ENCODE peak calls at places on chromosomes 11 and 22, in nine cellular contexts. O is spleen; B is cardiac muscle cell; Q is body of pancreas; Y is heart left ventricle; R is CD8-positive, alpha-beta T cell; E is Peyer's patch; X is stomach; M is MM.1S. L is an unnamed sample. For H3K27me3 and H3K4me1, the result is how much of the 10 kb centered on the place peaks cover.

GRCh38 chr11:117180020-117180419 is 1.5 kb downstream of the SIDT2 start:
- DNase-seq in O (no peak), B (peak), Q (no peak), Y (no peak), R (no peak), E (peak), X (peak), M (no peak), L (no peak)

GRCh38 chr22:31296258-31296657 is 4.0 kb upstream of the PIK3IP1 start:
- DNase-seq in O (no peak), B (peak), Q (no peak), Y (no peak), R (no peak), E (no peak), X (no peak), M (no peak), L (no peak)

GRCh38 chr11:128865490-128865889 is 1.6 kb downstream of the KCNJ1 start:
- DNase-seq in O (no peak), B (no peak), Q (no peak), Y (no peak), R (no peak), E (no peak), X (no peak), M (no peak), L (no peak)

GRCh38 chr11:12745787-12746186 is 71.6 kb downstream of the TEAD1 start:
- DNase-seq in O (no peak), B (no peak), Q (no peak), Y (no peak), R (no peak), E (no peak), X (no peak), M (no peak), L (no peak)

GRCh38 chr22:48807155-48807554 is 1020.5 kb downstream of the BRD1 start:
- DNase-seq in O (peak), B (no peak), Q (no peak), Y (no peak), R (no peak), E (no peak), X (no peak), M (no peak), L (no peak)

GRCh38 chr22:40107244-40107643 is 70.5 kb upstream of the TNRC6B start:
- DNase-seq in O (no peak), B (no peak), Q (no peak), Y (no peak), R (no peak), E (no peak), X (no peak), M (peak), L (no peak)

GRCh38 chr11:22666320-22666699 is at the start of gene GAS2:
- DNase-seq in O (no peak), B (peak), Q (no peak), Y (no peak), R (no peak), E (no peak), X (no peak), M (no peak), L (no peak)

GRCh38 chr22:31192513-31192912 is 19.6 kb upstream of the LIMK2 start:
- DNase-seq in O (no peak), B (peak), Q (no peak), Y (no peak), R (no peak), E (no peak), X (no peak), M (no peak), L (no peak)

GRCh38 chr11:60869451-60869825 is 2.1 kb downstream of the ZP1 start:
- DNase-seq in O (peak), B (no peak), Q (no peak), Y (no peak), R (no peak), E (no peak), X (peak), M (no peak), L (no peak)

GRCh38 chr11:125974284-125974683 is 28.4 kb downstream of the VSIG10L2 start:
- DNase-seq in O (no peak), B (no peak), Q (no peak), Y (no peak), R (no peak), E (no peak), X (no peak), M (no peak), L (no peak)

GRCh38 chr11:131884461-131885073 is 514.2 kb downstream of the NTM start:
- DNase-seq in O (no peak), B (no peak), Q (no peak), Y (no peak), R (no peak), E (no peak), X (no peak), M (no peak), L (no peak)

GRCh38 chr11:75140269-75141138 is 10.4 kb upstream of the SLCO2B1 start:
- DNase-seq in O (peak), B (peak), Q (peak), Y (peak), R (peak), E (peak), X (peak), M (peak), L (peak)

GRCh38 chr22:40819741-40820140 is 595 bp upstream of the SLC25A17 start:
- DNase-seq in O (no peak), B (peak), Q (no peak), Y (no peak), R (no peak), E (no peak), X (no peak), M (peak), L (no peak)

GRCh38 chr11:63343130-63343529 is 26.5 kb upstream of the SLC22A9 start:
- DNase-seq in O (no peak), B (no peak), Q (no peak), Y (no peak), R (no peak), E (no peak), X (no peak), M (no peak), L (no peak)

GRCh38 chr22:17774928-17775675 is 833 bp upstream of the BID start:
- DNase-seq in O (no peak), B (no peak), Q (no peak), Y (peak), R (no peak), E (no peak), X (no peak), M (no peak), L (no peak)

GRCh38 chr11:61505640-61506155 is 2.9 kb upstream of the LRRC10B start:
- DNase-seq in O (no peak), B (no peak), Q (no peak), Y (no peak), R (no peak), E (no peak), X (no peak), M (no peak), L (no peak)

GRCh38 chr11:69671734-69672465 is 3.3 kb downstream of the LTO1 start:
- DNase-seq in O (peak), B (no peak), Q (no peak), Y (no peak), R (no peak), E (no peak), X (no peak), M (no peak), L (no peak)

GRCh38 chr11:61639816-61640443 is 40.3 kb upstream of the DAGLA start:
- DNase-seq in O (no peak), B (peak), Q (no peak), Y (no peak), R (no peak), E (no peak), X (no peak), M (no peak), L (no peak)

GRCh38 chr11:77082838-77083552 is 16.2 kb downstream of the CAPN5 start:
- DNase-seq in O (peak), B (peak), Q (peak), Y (peak), R (peak), E (peak), X (peak), M (no peak), L (peak)

GRCh38 chr11:37857726-37858125 is 1259.7 kb upstream of the RAG2 start:
- DNase-seq in O (no peak), B (no peak), Q (no peak), Y (no peak), R (no peak), E (no peak), X (no peak), M (no peak), L (no peak)

GRCh38 chr11:394858-395655 is 1.0 kb downstream of the PKP3 start:
- DNase-seq in O (no peak), B (no peak), Q (no peak), Y (no peak), R (no peak), E (no peak), X (no peak), M (no peak), L (no peak)

GRCh38 chr11:87292598-87292997 is 254.9 kb downstream of the TMEM135 start:
- DNase-seq in O (no peak), B (no peak), Q (no peak), Y (no peak), R (no peak), E (no peak), X (no peak), M (no peak), L (no peak)

GRCh38 chr11:68767672-68768071 is 16.4 kb upstream of the TESMIN start:
- DNase-seq in O (no peak), B (no peak), Q (no peak), Y (no peak), R (no peak), E (no peak), X (no peak), M (no peak), L (peak)

GRCh38 chr22:44210721-44211120 is 30.0 kb downstream of the PARVG start:
- DNase-seq in O (no peak), B (peak), Q (no peak), Y (no peak), R (no peak), E (no peak), X (no peak), M (no peak), L (no peak)

GRCh38 chr11:117171007-117171647 is 7.4 kb upstream of the SIDT2 start:
- DNase-seq in O (no peak), B (no peak), Q (no peak), Y (no peak), R (no peak), E (no peak), X (peak), M (no peak), L (no peak)

GRCh38 chr11:130308059-130308458 is 6.7 kb downstream of the ZBTB44 start:
- DNase-seq in O (no peak), B (no peak), Q (no peak), Y (no peak), R (no peak), E (no peak), X (no peak), M (no peak), L (no peak)

GRCh38 chr11:7901319-7901854 is 29.7 kb downstream of the OR10A6 start:
- DNase-seq in O (no peak), B (no peak), Q (no peak), Y (no peak), R (no peak), E (no peak), X (no peak), M (no peak), L (no peak)

GRCh38 chr22:22941831-22942510 is 54.4 kb downstream of the IGLL5 start:
- DNase-seq in O (peak), B (no peak), Q (no peak), Y (peak), R (no peak), E (peak), X (peak), M (no peak), L (peak)

GRCh38 chr11:71931245-71931602 is 2.4 kb downstream of the RNF121 start:
- DNase-seq in O (no peak), B (no peak), Q (no peak), Y (no peak), R (no peak), E (no peak), X (no peak), M (no peak), L (no peak)

GRCh38 chr11:19101803-19102520 is 15.0 kb upstream of the ZDHHC13 start:
- DNase-seq in O (no peak), B (no peak), Q (no peak), Y (no peak), R (no peak), E (no peak), X (no peak), M (no peak), L (no peak)

GRCh38 chr11:67002297-67002913 is 20.5 kb upstream of the SYT12 start:
- DNase-seq in O (no peak), B (no peak), Q (no peak), Y (no peak), R (no peak), E (no peak), X (no peak), M (no peak), L (no peak)

GRCh38 chr11:78731008-78731407 is 156.3 kb upstream of the NARS2 start:
- DNase-seq in O (no peak), B (peak), Q (no peak), Y (no peak), R (no peak), E (no peak), X (no peak), M (no peak), L (no peak)

GRCh38 chr11:117822522-117823033 is 2.0 kb downstream of the FXYD2 start:
- DNase-seq in O (peak), B (no peak), Q (peak), Y (no peak), R (no peak), E (no peak), X (no peak), M (no peak), L (peak)

GRCh38 chr11:31817054-31817620 is 6.0 kb upstream of the PAX6 start:
- DNase-seq in O (peak), B (no peak), Q (no peak), Y (no peak), R (no peak), E (no peak), X (no peak), M (no peak), L (no peak)

GRCh38 chr11:46947399-46948077 is 11.0 kb downstream of the CSTPP1 start:
- DNase-seq in O (no peak), B (no peak), Q (peak), Y (no peak), R (no peak), E (no peak), X (no peak), M (no peak), L (peak)

DNA sequence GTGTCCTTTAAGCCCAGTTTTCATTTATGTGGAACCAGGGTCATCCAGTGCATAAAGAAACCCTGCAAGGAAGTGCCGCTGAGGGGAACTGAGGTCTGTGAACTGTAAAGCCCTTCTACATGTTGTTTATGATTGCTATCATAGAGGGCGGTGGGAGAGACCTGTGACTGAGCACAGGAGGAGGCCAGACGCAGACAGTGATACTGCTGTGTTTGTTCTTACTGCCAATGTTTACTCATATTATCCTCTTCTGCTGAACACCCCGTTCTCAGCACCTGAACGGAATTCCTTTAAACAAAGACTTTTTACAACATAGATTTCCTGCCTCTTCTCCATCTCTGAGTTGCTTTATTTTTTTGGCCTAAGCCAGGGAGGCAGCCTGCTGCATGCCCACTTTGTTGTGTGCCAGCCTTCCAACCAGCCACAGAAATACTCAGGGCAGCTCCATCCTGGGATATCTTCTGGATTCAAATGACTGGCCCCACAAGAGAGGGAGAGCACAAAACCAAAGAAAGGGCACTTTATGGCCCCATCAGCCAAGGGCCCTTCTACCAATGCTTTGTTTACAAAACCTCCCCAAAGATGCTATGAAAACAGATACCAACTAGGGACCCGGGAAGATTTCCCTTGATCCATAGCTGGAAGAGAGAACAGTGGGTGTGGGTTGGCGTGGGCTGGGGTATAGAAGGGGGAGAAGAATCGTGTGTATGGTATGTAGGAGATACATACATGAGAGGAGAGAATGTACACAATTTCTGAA is 1.1 kb upstream of the GALNT18 start:
- DNase-seq in O (no peak), B (no peak), Q (no peak), Y (no peak), R (no peak), E (no peak), X (no peak), M (no peak), L (peak)
- H3K27me3 ChIP-seq in O (under half), B (half or more), Q (under half), Y (under half), R (under half), E (under half), X (under half), M (under half), L (under half)

GRCh38 chr11:92325416-92325815 is 100.8 kb downstream of the FAT3 start:
- DNase-seq in O (no peak), B (no peak), Q (no peak), Y (no peak), R (no peak), E (no peak), X (no peak), M (no peak), L (no peak)

GRCh38 chr11:92330114-92330513 is 105.5 kb downstream of the FAT3 start:
- DNase-seq in O (no peak), B (no peak), Q (no peak), Y (no peak), R (no peak), E (no peak), X (no peak), M (no peak), L (no peak)

GRCh38 chr11:92329644-92330043 is 105.0 kb downstream of the FAT3 start:
- DNase-seq in O (no peak), B (peak), Q (no peak), Y (no peak), R (no peak), E (no peak), X (no peak), M (no peak), L (peak)

GRCh38 chr11:92332986-92333385 is 108.4 kb downstream of the FAT3 start:
- DNase-seq in O (no peak), B (no peak), Q (no peak), Y (no peak), R (no peak), E (no peak), X (no peak), M (no peak), L (no peak)

GRCh38 chr11:92329137-92329536 is 104.5 kb downstream of the FAT3 start:
- DNase-seq in O (no peak), B (no peak), Q (no peak), Y (no peak), R (no peak), E (no peak), X (no peak), M (no peak), L (no peak)
- H3K4me1 ChIP-seq in O (under half), B (under half), Q (under half), Y (under half), R (under half), E (under half), X (under half), M (under half), L (under half)

DNA sequence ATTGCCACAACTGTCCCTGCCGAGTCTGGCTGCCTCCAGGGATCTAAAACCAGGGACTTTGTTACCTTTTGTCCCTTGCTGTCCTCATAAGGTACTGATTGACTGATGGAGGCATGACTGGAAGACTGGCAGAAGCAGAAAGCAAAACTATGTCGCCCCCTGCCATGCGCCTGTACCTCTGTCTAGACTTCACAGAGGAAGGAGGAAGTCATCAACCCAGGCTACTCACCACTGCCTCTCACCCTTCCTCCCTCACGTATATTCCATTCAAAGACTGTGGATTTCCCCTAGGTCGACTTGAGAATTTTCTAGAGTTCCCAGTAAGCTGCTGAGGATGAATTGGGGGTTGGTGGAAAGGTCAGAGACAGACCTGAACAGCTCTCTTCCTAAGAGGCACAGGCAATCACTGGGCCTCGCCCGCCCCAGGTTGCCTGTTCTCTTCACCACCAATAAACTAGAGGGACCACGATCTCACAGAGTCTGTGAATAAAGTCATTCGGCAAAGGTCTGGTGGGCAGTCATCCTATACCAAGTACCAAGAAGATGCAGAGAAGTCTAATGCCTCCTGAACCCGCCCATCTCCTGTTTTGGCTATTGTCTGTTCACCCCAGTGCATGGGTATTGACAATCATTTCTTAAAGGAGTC is 27.5 kb upstream of the CHST1 start:
- DNase-seq in O (peak), B (no peak), Q (no peak), Y (no peak), R (no peak), E (no peak), X (no peak), M (no peak), L (no peak)
- TF ChIP-seq CTCF in O (no peak), B (no peak), Q (no peak), Y (no peak), R (no peak), E (no peak), X (no peak), M (no peak), L (no peak)

GRCh38 chr11:64703048-64703447 is 19.9 kb downstream of the NRXN2 start:
- DNase-seq in O (no peak), B (no peak), Q (no peak), Y (no peak), R (no peak), E (no peak), X (no peak), M (no peak), L (no peak)
- H3K27me3 ChIP-seq in O (under half), B (under half), Q (under half), Y (under half), R (under half), E (under half), X (under half), M (half or more), L (under half)

DNA sequence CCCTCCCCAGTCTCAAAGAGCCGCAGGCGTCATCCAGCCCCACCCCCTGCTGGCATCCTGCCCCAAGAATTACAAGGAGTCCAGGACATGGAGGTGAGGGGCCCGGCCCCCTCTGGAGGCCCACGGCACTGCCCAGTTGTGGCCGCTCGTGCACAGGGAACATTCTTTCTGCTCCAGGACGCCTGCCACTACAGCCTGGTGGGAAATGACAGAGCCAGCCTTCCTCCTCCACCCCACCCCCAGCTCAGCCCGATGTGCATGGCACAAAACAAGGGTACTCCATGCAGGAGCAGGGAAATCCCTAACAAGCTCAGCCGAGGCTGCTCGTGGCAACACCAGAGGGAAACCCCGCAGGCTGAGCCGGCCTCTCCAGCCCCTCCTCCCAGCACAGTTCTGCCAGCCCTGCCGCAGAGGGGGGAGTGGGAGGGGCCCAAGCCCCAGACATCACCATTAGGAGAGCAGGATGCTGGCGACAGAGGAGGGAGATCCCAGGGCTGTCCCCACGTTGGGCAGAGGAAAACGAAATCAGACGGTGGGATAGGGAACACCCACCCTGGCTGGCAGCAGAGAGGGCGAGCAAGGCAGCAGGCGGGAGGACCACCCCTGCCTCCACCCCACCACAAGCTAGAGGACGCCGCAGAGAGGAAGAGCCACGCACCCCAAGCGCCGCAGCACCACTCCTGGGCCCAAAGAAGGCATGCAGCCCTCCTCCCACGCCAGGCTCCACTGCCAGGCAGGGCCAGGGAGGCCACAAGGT is 10.0 kb downstream of the IGSF9B start:
- DNase-seq in O (peak), B (no peak), Q (no peak), Y (peak), R (no peak), E (no peak), X (no peak), M (no peak), L (no peak)
- H3K4me1 ChIP-seq in O (under half), B (under half), Q (under half), Y (half or more), R (half or more), E (under half), X (half or more), M (under half), L (under half)

L was measured in Caco-2.